ENCODE peak calls at places on chromosomes 4 and X, in six cellular contexts. E is heart right ventricle, H is colonic mucosa, C is cardiac muscle cell, Q is tibial nerve, J is pancreas. P is an unnamed sample.

GRCh38 chr4:124262211-124263179 is 450.0 kb downstream of the ANKRD50 start:
- DNase-seq in J (no peak), C (peak; percentile 96), Q (peak; percentile 26), E (peak; percentile 73), H (peak; percentile 63), P (peak; percentile 72)

GRCh38 chr4:122732329-122733026 is at the start of gene BBS12:
- DNase-seq in E (peak; percentile 99), Q (peak; percentile 99), J (peak; percentile 95), C (peak; percentile 100), H (peak; percentile 100), P (peak; percentile 99)

GRCh38 chr4:112075129-112075753 is 70.0 kb upstream of the FAM241A start:
- DNase-seq in J (no peak), H (peak; percentile 38), E (no peak), Q (no peak), C (peak; percentile 78), P (peak; percentile 30)

GRCh38 chrX:37076983-37077382 is 68.8 kb downstream of the FAM47C start:
- DNase-seq in C (no peak), E (no peak), H (no peak), J (no peak), Q (no peak), P (no peak)

GRCh38 chrX:48998391-48998790 is 3.7 kb downstream of the GRIPAP1 start:
- DNase-seq in Q (no peak), E (no peak), H (no peak), J (no peak), C (peak; percentile 2), P (no peak)

GRCh38 chrX:103792916-103793540 is 16.4 kb downstream of the PLP1 start:
- DNase-seq in Q (no peak), J (no peak), H (no peak), E (no peak), C (peak; percentile 81), P (no peak)

GRCh38 chr4:152045781-152046571 is 285.2 kb upstream of the GATB start:
- DNase-seq in J (peak; percentile 84), Q (no peak), E (peak; percentile 38), H (peak; percentile 68), C (peak; percentile 20), P (peak; percentile 75)

GRCh38 chr4:70634482-70634881 is 5.9 kb downstream of the ENAM start:
- DNase-seq in E (no peak), H (no peak), C (no peak), Q (no peak), J (no peak), P (no peak)

GRCh38 chr4:67744561-67745283 is 9.5 kb downstream of the GNRHR start:
- DNase-seq in E (no peak), Q (no peak), H (no peak), J (no peak), C (no peak), P (no peak)

GRCh38 chrX:120731386-120731785 is 101.5 kb upstream of the C1GALT1C1 start:
- DNase-seq in H (no peak), C (no peak), J (no peak), E (no peak), Q (no peak), P (no peak)

GRCh38 chrX:118356154-118356701 is 10.3 kb downstream of the WDR44 start:
- DNase-seq in J (no peak), E (no peak), C (no peak), H (no peak), Q (no peak), P (no peak)

GRCh38 chr4:98657531-98658286 is 702 bp downstream of the TSPAN5 start:
- DNase-seq in H (peak; percentile 43), E (no peak), J (peak; percentile 65), Q (no peak), C (peak; percentile 72), P (no peak)

GRCh38 chr4:185840201-185840600 is 28.2 kb upstream of the SORBS2 start:
- DNase-seq in Q (no peak), E (no peak), H (no peak), C (no peak), J (no peak), P (no peak)

GRCh38 chr4:26020896-26021295 is 106.9 kb downstream of the SMIM20 start:
- DNase-seq in H (no peak), Q (no peak), E (no peak), J (no peak), C (peak; percentile 43), P (no peak)

GRCh38 chr4:76993787-76994641 is 44.5 kb downstream of the SEPTIN11 start:
- DNase-seq in H (no peak), E (no peak), Q (no peak), C (no peak), J (no peak), P (no peak)

GRCh38 chr4:114597410-114598115 is 1.0 kb upstream of the UGT8 start:
- DNase-seq in C (no peak), H (peak; percentile 51), Q (no peak), J (peak; percentile 51), E (no peak), P (no peak)

GRCh38 chrX:133674726-133675470 is 259.6 kb upstream of the GPC4 start:
- DNase-seq in J (no peak), E (no peak), H (no peak), C (no peak), Q (no peak), P (peak; percentile 44)

GRCh38 chr4:136636155-136636554 is 896.1 kb downstream of the PCDH18 start:
- DNase-seq in J (no peak), C (no peak), H (no peak), Q (no peak), E (no peak), P (no peak)

GRCh38 chrX:101977091-101977490 is 45.3 kb upstream of the ZMAT1 start:
- DNase-seq in J (no peak), H (no peak), C (no peak), E (no peak), Q (no peak), P (no peak)

GRCh38 chr4:4428966-4429875 is 42.3 kb downstream of the NSG1 start:
- DNase-seq in J (no peak), C (no peak), H (no peak), E (no peak), Q (no peak), P (no peak)

GRCh38 chrX:39195156-39195555 is 393.9 kb downstream of the MID1IP1 start:
- DNase-seq in E (no peak), Q (no peak), J (no peak), H (no peak), C (no peak), P (no peak)

GRCh38 chr4:52704133-52704532 is 45.0 kb upstream of the USP46 start:
- DNase-seq in H (no peak), J (no peak), E (no peak), Q (no peak), C (peak; percentile 38), P (no peak)

GRCh38 chr4:77232653-77233052 is 75.6 kb downstream of the CCNG2 start:
- DNase-seq in H (no peak), E (no peak), Q (no peak), J (no peak), C (no peak), P (no peak)

GRCh38 chr4:158170691-158171455 is 2.0 kb downstream of the GASK1B start:
- DNase-seq in C (peak; percentile 70), J (peak; percentile 74), Q (peak; percentile 49), H (peak; percentile 58), E (peak; percentile 84), P (peak; percentile 44)

DNA sequence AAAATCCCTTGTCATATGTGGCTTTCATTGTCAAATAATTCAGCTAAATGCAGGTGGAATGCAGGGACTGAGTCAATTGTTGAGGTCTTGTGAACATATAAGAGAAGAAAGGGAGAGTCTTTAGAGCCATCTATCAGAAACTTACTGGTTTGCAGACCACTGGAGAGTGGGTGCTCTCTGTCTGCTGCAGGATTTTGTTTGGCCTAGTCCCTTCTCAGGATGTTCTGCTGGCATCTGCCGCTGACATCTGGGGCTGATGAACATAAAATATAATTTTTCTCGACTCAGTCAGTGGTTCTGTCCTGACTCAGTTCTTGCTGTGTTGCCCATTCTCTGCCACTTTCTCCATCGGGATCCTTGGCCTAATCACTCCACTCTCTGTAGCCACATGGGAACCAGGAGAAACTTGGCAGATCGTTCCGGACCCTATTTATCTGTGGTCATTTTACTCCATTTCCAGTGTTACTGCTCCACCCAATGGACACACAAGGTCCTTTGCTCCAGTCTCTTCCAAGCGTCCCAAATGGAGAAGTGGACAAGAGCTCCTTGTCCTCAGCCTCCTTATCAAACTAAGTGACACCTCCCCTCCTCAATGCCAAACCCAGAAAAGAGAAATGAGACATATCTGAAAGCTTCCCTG is 436.2 kb downstream of the FAT4 start:
- DNase-seq in C (peak; percentile 85), E (peak; percentile 63), H (no peak), Q (no peak), J (no peak), P (no peak)
- TF ChIP-seq CTCF in C (peak; percentile 58), E (peak; percentile 61), H (no peak), Q (no peak), J (no peak), P (peak; percentile 28)

DNA sequence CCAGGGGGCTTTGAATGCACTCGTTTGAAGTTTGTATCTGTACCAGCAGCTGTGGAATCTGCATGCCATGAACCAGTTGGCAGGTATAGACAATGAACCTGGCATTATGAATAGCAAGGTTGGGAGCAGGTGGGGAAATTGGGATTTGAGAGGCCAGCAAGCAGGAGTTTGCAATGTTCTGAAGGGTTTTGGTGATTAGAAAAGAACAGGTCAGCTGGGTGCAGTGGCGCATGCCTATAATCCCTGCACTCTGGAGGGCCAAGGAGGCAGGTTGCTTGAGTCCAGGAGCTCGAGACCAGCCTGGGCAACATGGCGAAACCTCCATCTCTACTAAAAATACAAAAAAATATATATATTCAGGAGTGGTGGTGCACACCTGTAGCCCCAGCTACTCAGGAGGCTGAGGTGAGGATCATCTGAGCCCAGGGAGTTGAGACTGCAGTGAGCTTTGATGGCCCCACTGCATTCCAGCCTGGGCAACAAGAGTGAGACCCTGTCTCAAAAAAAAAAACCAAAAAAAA is 64.0 kb downstream of the TSC22D3 start:
- DNase-seq in H (no peak), J (no peak), E (no peak), C (peak; percentile 20), Q (no peak), P (no peak)
- H3K4me3 ChIP-seq in H (no peak overlapping the region), J (no peak overlapping the region), E (no peak overlapping the region), C (no peak overlapping the region), Q (peak overlapping the region; percentile 5), P (no peak overlapping the region)

GRCh38 chrX:76420237-76420636 is 7.3 kb upstream of the MAGEE1 start:
- DNase-seq in Q (no peak), E (no peak), H (no peak), J (no peak), C (no peak), P (no peak)
- TF ChIP-seq CTCF in Q (no peak), E (no peak), H (no peak), J (no peak), C (no peak), P (no peak)

GRCh38 chr4:89295415-89295927 is 12.1 kb downstream of the GPRIN3 start:
- DNase-seq in E (no peak), H (no peak), Q (no peak), J (no peak), C (no peak), P (no peak)
- H3K4me3 ChIP-seq in E (no peak overlapping the region), H (no peak overlapping the region), Q (no peak overlapping the region), J (no peak overlapping the region), C (no peak overlapping the region), P (no peak overlapping the region)

DNA sequence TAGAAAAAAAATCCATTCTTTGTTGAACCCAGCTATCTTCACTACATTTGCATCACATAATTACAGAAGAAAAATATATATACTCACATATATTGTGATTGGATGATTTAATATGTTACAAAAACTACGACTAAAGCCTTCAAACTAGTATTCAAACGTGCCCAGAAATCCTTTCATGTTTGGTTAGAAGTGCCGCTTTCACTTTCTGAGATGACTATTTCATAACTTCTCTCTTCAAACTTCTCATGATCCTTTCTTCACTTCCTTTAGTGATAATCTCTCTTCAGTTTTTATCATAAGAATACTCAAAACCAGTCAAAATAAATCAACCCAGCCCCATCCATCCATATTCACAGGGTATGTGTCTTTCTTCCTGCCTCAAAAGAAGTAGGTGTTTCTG is 50.8 kb upstream of the NAF1 start:
- DNase-seq in E (no peak), H (no peak), Q (no peak), C (no peak), J (no peak), P (no peak)
- TF ChIP-seq CTCF in E (no peak), H (no peak), Q (no peak), C (no peak), J (no peak), P (no peak)

P was measured in lung.